ENCODE peak calls at places on chromosomes 3 and 15, in eight cellular contexts. N, X, E, D, A, K, O and H are unnamed samples.
A peak's percentile ranks its signal among the peaks of the same experiment; 100 is the strongest.

GRCh38 chr3:37417297-37418082 is 243.1 kb upstream of the LRRFIP2 start:
- DNase-seq in N (no peak), X (no peak), E (no peak), D (no peak), A (no peak), K (no peak), O (no peak), H (no peak)

GRCh38 chr3:78645628-78646310 is 1122.0 kb downstream of the ROBO1 start:
- DNase-seq in N (peak; percentile 81), X (peak; percentile 72), E (no peak), D (peak; percentile 54), A (no peak), K (peak; percentile 79), O (peak; percentile 84), H (peak; percentile 59)

GRCh38 chr3:151386063-151386462 is 1.5 kb upstream of the P2RY12 start:
- DNase-seq in N (no peak), X (peak; percentile 25), E (no peak), D (no peak), A (no peak), K (no peak), O (peak; percentile 65), H (no peak)

GRCh38 chr15:71088155-71088554 is 27.1 kb upstream of the THSD4 start:
- DNase-seq in N (no peak), X (no peak), E (no peak), D (no peak), A (no peak), K (no peak), O (no peak), H (no peak)

GRCh38 chr15:76336254-76337046 is at the start of gene ISL2:
- DNase-seq in N (peak; percentile 96), X (peak; percentile 36), E (peak; percentile 99), D (peak; percentile 99), A (peak; percentile 97), K (peak; percentile 99), O (peak; percentile 45), H (peak; percentile 100)

GRCh38 chr15:41281236-41281635 is 50.2 kb downstream of the CHP1 start:
- DNase-seq in N (peak; percentile 92), X (peak; percentile 90), E (no peak), D (no peak), A (no peak), K (peak; percentile 51), O (peak; percentile 93), H (peak; percentile 90)

GRCh38 chr15:94670436-94671034 is 439.2 kb downstream of the MCTP2 start:
- DNase-seq in N (peak; percentile 35), X (peak; percentile 32), E (no peak), D (peak; percentile 66), A (no peak), K (peak; percentile 38), O (peak; percentile 48), H (peak; percentile 4)

GRCh38 chr3:9600597-9600996 is 47.0 kb upstream of the LHFPL4 start:
- DNase-seq in N (no peak), X (peak; percentile 6), E (no peak), D (no peak), A (peak; percentile 58), K (peak; percentile 21), O (no peak), H (peak; percentile 50)

GRCh38 chr3:161969867-161970266 is 473.3 kb downstream of the OTOL1 start:
- DNase-seq in N (peak; percentile 25), X (peak; percentile 8), E (no peak), D (no peak), A (no peak), K (no peak), O (peak; percentile 17), H (peak; percentile 15)

GRCh38 chr15:77606142-77607034 is 26.3 kb downstream of the LINGO1 start:
- DNase-seq in N (peak; percentile 13), X (peak; percentile 17), E (no peak), D (peak; percentile 43), A (no peak), K (no peak), O (peak; percentile 51), H (no peak)

GRCh38 chr3:134704556-134704955 is 53.7 kb upstream of the KY start:
- DNase-seq in N (no peak), X (no peak), E (no peak), D (no peak), A (no peak), K (no peak), O (no peak), H (no peak)

GRCh38 chr15:62392411-62392810 is 227.3 kb upstream of the C2CD4B start:
- DNase-seq in N (peak; percentile 53), X (peak; percentile 75), E (no peak), D (peak; percentile 4), A (no peak), K (peak; percentile 5), O (peak; percentile 54), H (peak; percentile 41)

GRCh38 chr3:184635126-184635525 is 73.5 kb downstream of the EPHB3 start:
- DNase-seq in N (no peak), X (no peak), E (no peak), D (no peak), A (no peak), K (no peak), O (no peak), H (no peak)

GRCh38 chr3:138369151-138369900 is 20.9 kb downstream of the MRAS start:
- DNase-seq in N (no peak), X (no peak), E (no peak), D (no peak), A (no peak), K (no peak), O (no peak), H (no peak)

GRCh38 chr15:99509686-99510461 is 55.9 kb upstream of the MEF2A start:
- DNase-seq in N (no peak), X (no peak), E (no peak), D (no peak), A (no peak), K (no peak), O (no peak), H (no peak)

GRCh38 chr3:126329927-126330725 is 27.1 kb downstream of the KLF15 start:
- DNase-seq in N (no peak), X (no peak), E (no peak), D (no peak), A (no peak), K (no peak), O (no peak), H (no peak)

GRCh38 chr3:13199899-13200451 is 126.7 kb upstream of the IQSEC1 start:
- DNase-seq in N (no peak), X (no peak), E (no peak), D (no peak), A (no peak), K (no peak), O (no peak), H (no peak)

GRCh38 chr3:105806361-105806760 is 62.5 kb downstream of the CBLB start:
- DNase-seq in N (peak; percentile 30), X (peak; percentile 75), E (no peak), D (peak; percentile 27), A (no peak), K (peak; percentile 68), O (peak; percentile 77), H (peak; percentile 72)

GRCh38 chr3:64977308-64978100 is 289.7 kb upstream of the ADAMTS9 start:
- DNase-seq in N (peak; percentile 78), X (peak; percentile 86), E (no peak), D (no peak), A (no peak), K (no peak), O (peak; percentile 60), H (peak; percentile 41)

GRCh38 chr3:17195856-17196604 is 311.3 kb downstream of the PLCL2 start:
- DNase-seq in N (peak; percentile 24), X (peak; percentile 25), E (peak; percentile 32), D (no peak), A (no peak), K (no peak), O (peak; percentile 22), H (peak; percentile 48)

GRCh38 chr3:132378048-132378762 is 39.1 kb upstream of the DNAJC13 start:
- DNase-seq in N (no peak), X (no peak), E (no peak), D (no peak), A (no peak), K (no peak), O (no peak), H (no peak)

DNA sequence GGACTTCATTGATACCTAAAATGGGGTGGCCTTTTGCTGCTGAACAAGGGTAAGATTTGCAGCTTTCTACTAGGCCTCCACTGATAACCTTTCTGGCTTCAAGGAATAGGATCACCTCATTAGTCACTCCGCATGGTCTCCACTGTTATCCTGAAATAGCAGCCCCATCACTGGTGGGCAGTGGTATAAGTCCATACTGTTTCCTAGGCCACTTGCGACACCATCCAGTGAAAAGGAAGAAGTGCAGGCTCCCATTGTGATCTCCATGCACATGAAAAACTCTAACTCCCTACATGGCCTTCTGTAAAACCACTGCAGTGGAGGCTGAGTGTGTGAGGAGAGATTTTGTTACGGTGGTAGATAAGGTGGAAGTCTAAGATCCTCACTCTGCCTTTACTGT is 1455.9 kb downstream of the SI start:
- DNase-seq in N (no peak), X (no peak), E (peak; percentile 45), D (peak; percentile 41), A (peak; percentile 48), K (peak; percentile 10), O (no peak), H (no peak)
- TF ChIP-seq CTCF in N (no peak), X (no peak), E (peak; percentile 64), D (peak; percentile 91), A (peak; percentile 35), K (no peak), O (no peak), H (no peak)

GRCh38 chr3:107861904-107862303 is 228.9 kb downstream of the CD47 start:
- DNase-seq in N (no peak), X (no peak), E (no peak), D (no peak), A (no peak), K (no peak), O (no peak), H (no peak)
- H3K4me3 ChIP-seq in N (no peak overlapping the region), X (no peak overlapping the region), E (no peak overlapping the region), D (no peak overlapping the region), A (no peak overlapping the region), K (no peak overlapping the region), O (no peak overlapping the region), H (no peak overlapping the region)

DNA sequence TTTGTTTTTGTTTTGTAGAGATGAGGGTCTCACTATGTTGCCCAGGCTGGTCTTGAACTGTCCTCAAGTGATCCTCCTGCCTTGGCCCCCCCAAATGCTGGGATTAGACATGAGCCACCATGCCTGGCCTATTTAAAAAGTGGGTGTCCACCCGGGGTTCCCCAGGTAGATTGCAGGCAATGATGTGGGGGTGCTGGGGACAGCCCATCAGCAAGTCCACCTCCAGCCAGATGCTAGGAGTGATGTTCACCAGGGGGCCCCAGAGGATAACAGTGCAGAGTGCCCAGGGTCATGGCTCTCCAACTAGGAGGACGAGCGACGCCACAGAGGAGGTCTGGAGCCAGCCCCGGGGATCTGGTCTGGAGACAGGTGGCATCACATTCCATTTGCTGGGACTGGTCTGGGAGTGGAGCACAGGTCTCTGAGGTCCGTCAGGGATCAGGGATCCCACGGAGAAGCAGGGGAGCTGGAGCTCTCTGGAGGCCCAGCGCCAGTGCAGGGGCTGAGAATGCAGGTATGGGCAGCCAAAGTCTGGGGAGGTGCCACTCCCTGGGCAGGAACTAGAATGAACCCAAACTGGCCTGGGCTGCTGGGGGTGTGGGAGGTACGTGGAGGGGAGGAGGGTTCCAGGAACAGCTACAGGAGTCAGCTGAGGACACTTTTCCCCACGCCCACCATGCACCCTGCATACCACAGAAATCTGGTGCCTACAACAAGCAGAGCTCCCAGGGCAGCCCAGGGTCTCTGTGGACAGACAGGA is 51.2 kb upstream of the PCSK6 start:
- DNase-seq in N (no peak), X (no peak), E (no peak), D (peak; percentile 21), A (no peak), K (peak; percentile 27), O (peak; percentile 2), H (no peak)
- TF ChIP-seq CTCF in N (no peak), X (no peak), E (no peak), D (peak; percentile 39), A (no peak), K (peak; percentile 10), O (no peak), H (no peak)

GRCh38 chr3:147412917-147413711 is 3.9 kb downstream of the ZIC1 start:
- DNase-seq in N (no peak), X (no peak), E (no peak), D (no peak), A (peak; percentile 77), K (no peak), O (no peak), H (no peak)
- H3K4me3 ChIP-seq in N (no peak overlapping the region), X (peak overlapping the region; percentile 24), E (no peak overlapping the region), D (no peak overlapping the region), A (peak overlapping the region; percentile 39), K (no peak overlapping the region), O (no peak overlapping the region), H (peak overlapping the region; percentile 18)